ENCODE peak calls at places on chromosomes 13 and 19, in eight cellular contexts. E, D, F, J, O, Z, S and L are unnamed samples.

GRCh38 chr19:29211562-29212416 is 1.2 kb downstream of the UQCRFS1 start:
- DNase-seq in E (peak), D (no peak), F (no peak), J (peak), O (no peak), Z (no peak), S (peak), L (no peak)

GRCh38 chr19:45163751-45164150 is 3.0 kb upstream of the NKPD1 start:
- DNase-seq in E (no peak), D (no peak), F (no peak), J (no peak), O (no peak), Z (no peak), S (no peak), L (no peak)

GRCh38 chr19:1250374-1251232 is 2.2 kb downstream of the MIDN start:
- DNase-seq in E (peak), D (no peak), F (no peak), J (peak), O (no peak), Z (no peak), S (peak), L (peak)

GRCh38 chr19:996051-996838 is 4.0 kb upstream of the GRIN3B start:
- DNase-seq in E (peak), D (peak), F (no peak), J (peak), O (peak), Z (no peak), S (peak), L (no peak)

GRCh38 chr13:77565635-77566034 is 30.1 kb downstream of the SCEL start:
- DNase-seq in E (peak), D (no peak), F (no peak), J (peak), O (no peak), Z (no peak), S (peak), L (no peak)

GRCh38 chr13:110472904-110473563 is 88.5 kb downstream of the RAB20 start:
- DNase-seq in E (no peak), D (no peak), F (no peak), J (no peak), O (no peak), Z (no peak), S (no peak), L (no peak)

GRCh38 chr19:13834308-13834790 is 39.1 kb downstream of the ZSWIM4 start:
- DNase-seq in E (peak), D (no peak), F (no peak), J (no peak), O (no peak), Z (no peak), S (peak), L (no peak)

GRCh38 chr13:80141114-80141849 is 199.6 kb downstream of the SPRY2 start:
- DNase-seq in E (peak), D (no peak), F (no peak), J (peak), O (no peak), Z (no peak), S (peak), L (no peak)

GRCh38 chr13:101291647-101292515 is 124.4 kb downstream of the NALCN start:
- DNase-seq in E (peak), D (no peak), F (no peak), J (no peak), O (no peak), Z (no peak), S (peak), L (no peak)

GRCh38 chr13:106917673-106918652 is 350.0 kb upstream of the ARGLU1 start:
- DNase-seq in E (peak), D (peak), F (peak), J (peak), O (peak), Z (peak), S (peak), L (peak)

GRCh38 chr19:2033825-2034159 is 17.3 kb downstream of the MKNK2 start:
- DNase-seq in E (no peak), D (no peak), F (no peak), J (no peak), O (no peak), Z (no peak), S (no peak), L (no peak)

GRCh38 chr13:77863037-77863630 is 55.5 kb downstream of the EDNRB start:
- DNase-seq in E (no peak), D (no peak), F (no peak), J (peak), O (no peak), Z (no peak), S (no peak), L (no peak)

GRCh38 chr19:35204799-35205732 is 23.5 kb downstream of the FAM187B start:
- DNase-seq in E (no peak), D (no peak), F (no peak), J (no peak), O (no peak), Z (no peak), S (no peak), L (no peak)

GRCh38 chr13:105538346-105538745 is 997.1 kb downstream of the EFNB2 start:
- DNase-seq in E (no peak), D (no peak), F (no peak), J (no peak), O (no peak), Z (no peak), S (no peak), L (no peak)